ENCODE peak calls at places on chromosomes 7 and 10, in nine cellular contexts. One of them, this sample, is unnamed.

GRCh38 chr7:29797112-29797944 is 9.0 kb upstream of the WIPF3 start:
- DNase-seq in stomach: no peak
- DNase-seq in cardiac muscle cell: no peak
- DNase-seq in suprapubic skin: no peak
- DNase-seq in H1: no peak
- DNase-seq in IMR-90: no peak
- DNase-seq in RWPE2: no peak
- DNase-seq in tibial artery: no peak
- DNase-seq in endothelial cell of umbilical vein: no peak
- DNase-seq in this sample: no peak

GRCh38 chr10:114021135-114021534 is 22.5 kb upstream of the ADRB1 start:
- DNase-seq in H1: no peak
- DNase-seq in endothelial cell of umbilical vein: peak; percentile 38
- DNase-seq in RWPE2: no peak
- DNase-seq in suprapubic skin: no peak
- DNase-seq in stomach: no peak
- DNase-seq in tibial artery: no peak
- DNase-seq in IMR-90: no peak
- DNase-seq in cardiac muscle cell: no peak
- DNase-seq in this sample: no peak

GRCh38 chr7:234041-234711 is 41.8 kb downstream of the FAM20C start:
- DNase-seq in suprapubic skin: no peak
- DNase-seq in tibial artery: peak; percentile 90
- DNase-seq in stomach: peak; percentile 30
- DNase-seq in RWPE2: no peak
- DNase-seq in cardiac muscle cell: no peak
- DNase-seq in IMR-90: peak; percentile 21
- DNase-seq in endothelial cell of umbilical vein: no peak
- DNase-seq in H1: no peak
- DNase-seq in this sample: no peak

GRCh38 chr7:137423321-137423720 is 79.8 kb upstream of the PTN start:
- DNase-seq in stomach: no peak
- DNase-seq in cardiac muscle cell: no peak
- DNase-seq in IMR-90: peak; percentile 86
- DNase-seq in H1: no peak
- DNase-seq in tibial artery: no peak
- DNase-seq in RWPE2: no peak
- DNase-seq in endothelial cell of umbilical vein: no peak
- DNase-seq in suprapubic skin: no peak
- DNase-seq in this sample: no peak

GRCh38 chr10:35425596-35425995 is 89.3 kb downstream of the CCNY start:
- DNase-seq in H1: no peak
- DNase-seq in stomach: no peak
- DNase-seq in RWPE2: no peak
- DNase-seq in cardiac muscle cell: peak; percentile 27
- DNase-seq in tibial artery: no peak
- DNase-seq in endothelial cell of umbilical vein: peak; percentile 29
- DNase-seq in suprapubic skin: no peak
- DNase-seq in IMR-90: peak; percentile 36
- DNase-seq in this sample: no peak

GRCh38 chr10:61897671-61898434 is 3.6 kb upstream of the ARID5B start:
- DNase-seq in RWPE2: no peak
- DNase-seq in H1: no peak
- DNase-seq in endothelial cell of umbilical vein: peak; percentile 47
- DNase-seq in IMR-90: peak; percentile 38
- DNase-seq in stomach: peak; percentile 55
- DNase-seq in suprapubic skin: no peak
- DNase-seq in cardiac muscle cell: peak; percentile 77
- DNase-seq in tibial artery: no peak
- DNase-seq in this sample: peak; percentile 7

GRCh38 chr7:11698273-11698930 is 133.6 kb downstream of the THSD7A start:
- DNase-seq in RWPE2: no peak
- DNase-seq in cardiac muscle cell: peak; percentile 42
- DNase-seq in endothelial cell of umbilical vein: peak; percentile 65
- DNase-seq in IMR-90: no peak
- DNase-seq in suprapubic skin: no peak
- DNase-seq in stomach: no peak
- DNase-seq in tibial artery: no peak
- DNase-seq in H1: no peak
- DNase-seq in this sample: no peak

GRCh38 chr10:6461961-6462360 is 118.1 kb downstream of the PRKCQ start:
- DNase-seq in stomach: no peak
- DNase-seq in tibial artery: no peak
- DNase-seq in suprapubic skin: no peak
- DNase-seq in IMR-90: no peak
- DNase-seq in H1: no peak
- DNase-seq in cardiac muscle cell: no peak
- DNase-seq in endothelial cell of umbilical vein: no peak
- DNase-seq in RWPE2: no peak
- DNase-seq in this sample: no peak

GRCh38 chr10:50653142-50653541 is 29.4 kb upstream of the SGMS1 start:
- DNase-seq in tibial artery: no peak
- DNase-seq in suprapubic skin: no peak
- DNase-seq in H1: no peak
- DNase-seq in endothelial cell of umbilical vein: peak; percentile 54
- DNase-seq in cardiac muscle cell: peak; percentile 58
- DNase-seq in IMR-90: peak; percentile 47
- DNase-seq in RWPE2: no peak
- DNase-seq in stomach: no peak
- DNase-seq in this sample: no peak

GRCh38 chr7:115356139-115356746 is 434.3 kb downstream of the MDFIC start:
- DNase-seq in suprapubic skin: no peak
- DNase-seq in tibial artery: no peak
- DNase-seq in endothelial cell of umbilical vein: peak; percentile 16
- DNase-seq in RWPE2: no peak
- DNase-seq in stomach: no peak
- DNase-seq in H1: no peak
- DNase-seq in IMR-90: peak; percentile 44
- DNase-seq in cardiac muscle cell: peak; percentile 51
- DNase-seq in this sample: no peak

GRCh38 chr7:97006146-97006950 is 995 bp downstream of the DLX6 start:
- DNase-seq in stomach: peak; percentile 39
- DNase-seq in H1: peak; percentile 85
- DNase-seq in RWPE2: no peak
- DNase-seq in endothelial cell of umbilical vein: peak; percentile 29
- DNase-seq in suprapubic skin: no peak
- DNase-seq in cardiac muscle cell: peak; percentile 51
- DNase-seq in tibial artery: no peak
- DNase-seq in IMR-90: peak; percentile 1
- DNase-seq in this sample: no peak

GRCh38 chr7:149690688-149691446 is 82.5 kb downstream of the ZNF467 start:
- DNase-seq in H1: peak; percentile 97
- DNase-seq in suprapubic skin: no peak
- DNase-seq in stomach: no peak
- DNase-seq in cardiac muscle cell: peak; percentile 84
- DNase-seq in endothelial cell of umbilical vein: peak; percentile 3
- DNase-seq in RWPE2: no peak
- DNase-seq in IMR-90: peak; percentile 71
- DNase-seq in tibial artery: no peak
- DNase-seq in this sample: no peak

GRCh38 chr10:86018735-86019058 is 347.9 kb downstream of the GRID1 start:
- DNase-seq in RWPE2: no peak
- DNase-seq in stomach: no peak
- DNase-seq in endothelial cell of umbilical vein: no peak
- DNase-seq in H1: no peak
- DNase-seq in cardiac muscle cell: no peak
- DNase-seq in IMR-90: no peak
- DNase-seq in tibial artery: no peak
- DNase-seq in suprapubic skin: no peak
- DNase-seq in this sample: no peak

GRCh38 chr10:86013568-86013967 is 353.0 kb downstream of the GRID1 start:
- DNase-seq in cardiac muscle cell: no peak
- DNase-seq in suprapubic skin: no peak
- DNase-seq in RWPE2: no peak
- DNase-seq in IMR-90: no peak
- DNase-seq in stomach: no peak
- DNase-seq in endothelial cell of umbilical vein: no peak
- DNase-seq in H1: no peak
- DNase-seq in tibial artery: no peak
- DNase-seq in this sample: no peak

GRCh38 chr10:86019141-86019540 is 347.5 kb downstream of the GRID1 start:
- DNase-seq in IMR-90: no peak
- DNase-seq in RWPE2: no peak
- DNase-seq in suprapubic skin: no peak
- DNase-seq in stomach: no peak
- DNase-seq in H1: no peak
- DNase-seq in cardiac muscle cell: no peak
- DNase-seq in endothelial cell of umbilical vein: no peak
- DNase-seq in tibial artery: no peak
- DNase-seq in this sample: no peak

GRCh38 chr10:86020139-86020538 is 346.5 kb downstream of the GRID1 start:
- DNase-seq in IMR-90: no peak
- DNase-seq in H1: no peak
- DNase-seq in stomach: no peak
- DNase-seq in suprapubic skin: no peak
- DNase-seq in cardiac muscle cell: no peak
- DNase-seq in RWPE2: no peak
- DNase-seq in tibial artery: no peak
- DNase-seq in endothelial cell of umbilical vein: no peak
- DNase-seq in this sample: no peak

GRCh38 chr10:86017841-86018734 is 348.5 kb downstream of the GRID1 start:
- DNase-seq in suprapubic skin: no peak
- DNase-seq in cardiac muscle cell: no peak
- DNase-seq in RWPE2: no peak
- DNase-seq in endothelial cell of umbilical vein: no peak
- DNase-seq in H1: no peak
- DNase-seq in tibial artery: no peak
- DNase-seq in IMR-90: no peak
- DNase-seq in stomach: no peak
- DNase-seq in this sample: no peak
- TF ChIP-seq CTCF in suprapubic skin: no peak
- TF ChIP-seq CTCF in cardiac muscle cell: no peak
- TF ChIP-seq CTCF in RWPE2: no peak
- TF ChIP-seq CTCF in endothelial cell of umbilical vein: no peak
- TF ChIP-seq CTCF in H1: no peak
- TF ChIP-seq CTCF in tibial artery: no peak
- TF ChIP-seq CTCF in IMR-90: no peak
- TF ChIP-seq CTCF in stomach: no peak
- TF ChIP-seq CTCF in this sample: no peak

DNA sequence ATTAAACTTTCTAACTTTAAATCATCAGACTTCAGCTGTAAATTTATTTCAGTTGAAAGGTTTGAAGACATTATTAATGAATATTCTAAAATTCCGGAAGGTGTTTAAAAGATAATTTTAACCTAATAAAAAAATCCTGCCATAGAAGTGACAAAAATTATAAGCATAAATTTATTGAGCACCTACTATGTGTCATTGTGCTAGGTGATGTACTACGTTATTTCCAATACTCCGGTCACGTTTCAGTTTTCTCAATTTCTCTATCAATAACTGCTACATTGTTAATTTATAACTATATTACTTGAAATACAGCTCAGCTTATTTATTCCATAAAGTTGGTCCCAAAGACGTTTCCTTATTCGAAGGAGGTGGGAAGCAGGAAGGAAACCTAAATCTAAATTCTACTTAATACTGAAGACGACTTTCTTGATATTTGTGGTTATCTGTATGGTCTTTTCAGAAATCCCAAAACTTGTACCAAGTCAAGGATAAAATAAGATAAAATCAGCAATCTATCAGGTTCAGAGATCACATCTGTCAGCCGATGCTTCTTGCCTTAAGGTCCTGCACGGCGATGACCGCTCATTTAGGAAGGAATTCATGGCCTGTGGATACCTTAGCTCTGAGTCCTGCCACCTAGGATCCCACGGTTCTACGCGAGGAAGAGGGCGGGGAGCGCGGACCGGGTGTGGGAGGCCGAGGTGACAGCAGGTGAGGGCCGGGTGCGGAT is 1.2 kb upstream of the ZEB1 start:
- DNase-seq in tibial artery: no peak
- DNase-seq in endothelial cell of umbilical vein: peak; percentile 88
- DNase-seq in RWPE2: no peak
- DNase-seq in suprapubic skin: no peak
- DNase-seq in stomach: peak; percentile 64
- DNase-seq in cardiac muscle cell: no peak
- DNase-seq in H1: no peak
- DNase-seq in IMR-90: no peak
- DNase-seq in this sample: peak; percentile 57
- H3K27me3 ChIP-seq in tibial artery: no peaks in the 10 kb centered on the region
- H3K27me3 ChIP-seq in endothelial cell of umbilical vein: no peaks in the 10 kb centered on the region
- H3K27me3 ChIP-seq in RWPE2: peaks cover 26% of the 10 kb centered on the region
- H3K27me3 ChIP-seq in suprapubic skin: peaks cover 19% of the 10 kb centered on the region
- H3K27me3 ChIP-seq in stomach: no peaks in the 10 kb centered on the region
- H3K27me3 ChIP-seq in cardiac muscle cell: peaks cover 18% of the 10 kb centered on the region
- H3K27me3 ChIP-seq in H1: peaks cover 29% of the 10 kb centered on the region
- H3K27me3 ChIP-seq in IMR-90: no peaks in the 10 kb centered on the region
- H3K27me3 ChIP-seq in this sample: no peaks in the 10 kb centered on the region

DNA sequence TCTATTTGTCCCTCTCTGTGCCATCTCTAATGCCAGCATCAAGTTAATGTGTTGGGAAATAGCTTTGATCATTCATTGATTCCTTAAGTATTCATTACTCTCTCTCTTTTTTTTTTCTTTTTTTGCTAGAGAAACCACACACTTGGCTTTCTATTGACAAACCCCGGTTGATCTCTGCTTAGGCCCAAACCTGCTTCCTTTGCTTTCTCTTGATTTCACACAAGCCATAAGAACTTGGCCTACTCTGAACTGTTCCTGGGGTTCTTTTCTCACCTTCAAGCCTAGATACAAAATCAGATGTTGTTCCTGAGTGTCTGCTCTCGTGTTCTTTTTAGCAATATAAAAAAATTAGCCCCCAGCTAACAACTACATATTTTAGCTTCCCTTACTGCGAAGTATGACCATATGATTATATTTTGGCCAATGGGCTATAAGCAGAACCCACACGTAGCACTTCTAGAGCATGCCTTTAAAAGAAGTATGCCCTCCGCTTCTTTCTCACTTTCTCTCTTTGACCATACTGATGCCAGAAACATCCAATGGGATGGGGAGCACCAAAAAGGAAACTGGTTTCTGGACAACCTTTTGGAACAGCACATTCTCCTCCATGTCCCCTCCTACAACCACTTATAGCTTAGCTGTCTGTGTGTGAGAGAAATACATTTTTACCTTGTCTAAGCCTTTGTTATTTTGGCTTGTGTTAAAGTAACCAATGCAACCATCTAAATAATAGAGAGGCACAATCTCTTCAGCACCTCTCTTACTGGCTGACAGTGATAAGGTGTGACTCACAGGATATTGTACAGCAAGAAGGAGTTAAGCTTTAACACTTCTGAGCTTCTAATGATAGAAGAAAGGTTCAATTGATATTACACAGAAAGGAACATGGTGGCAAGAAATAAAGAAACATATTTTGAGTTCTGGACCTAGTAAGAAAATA is 96.6 kb upstream of the LRRN3 start:
- DNase-seq in H1: no peak
- DNase-seq in endothelial cell of umbilical vein: peak; percentile 16
- DNase-seq in suprapubic skin: no peak
- DNase-seq in stomach: no peak
- DNase-seq in RWPE2: no peak
- DNase-seq in IMR-90: no peak
- DNase-seq in cardiac muscle cell: peak; percentile 11
- DNase-seq in tibial artery: no peak
- DNase-seq in this sample: no peak
- H3K27ac ChIP-seq in H1: no peak overlapping the region
- H3K27ac ChIP-seq in endothelial cell of umbilical vein: no peak overlapping the region
- H3K27ac ChIP-seq in suprapubic skin: no peak overlapping the region
- H3K27ac ChIP-seq in stomach: no peak overlapping the region
- H3K27ac ChIP-seq in RWPE2: no peak overlapping the region
- H3K27ac ChIP-seq in IMR-90: no peak overlapping the region
- H3K27ac ChIP-seq in cardiac muscle cell: no peak overlapping the region
- H3K27ac ChIP-seq in tibial artery: no peak overlapping the region
- H3K27ac ChIP-seq in this sample: no peak overlapping the region

GRCh38 chr7:129825005-129825553 is 127.7 kb downstream of the UBE2H start:
- DNase-seq in IMR-90: no peak
- DNase-seq in suprapubic skin: peak; percentile 78
- DNase-seq in cardiac muscle cell: peak; percentile 31
- DNase-seq in endothelial cell of umbilical vein: no peak
- DNase-seq in tibial artery: peak; percentile 82
- DNase-seq in stomach: no peak
- DNase-seq in RWPE2: peak; percentile 87
- DNase-seq in H1: peak; percentile 91
- DNase-seq in this sample: no peak
- TF ChIP-seq CTCF in IMR-90: peak; percentile 19
- TF ChIP-seq CTCF in suprapubic skin: no peak
- TF ChIP-seq CTCF in cardiac muscle cell: peak; percentile 29
- TF ChIP-seq CTCF in endothelial cell of umbilical vein: peak; percentile 29
- TF ChIP-seq CTCF in tibial artery: peak; percentile 16
- TF ChIP-seq CTCF in stomach: no peak
- TF ChIP-seq CTCF in RWPE2: no peak
- TF ChIP-seq CTCF in H1: peak; percentile 45
- TF ChIP-seq CTCF in this sample: no peak

This sample was measured in CD4-positive, alpha-beta T cell.